ENCODE peak calls at places on chromosomes 16 and 17, in eight cellular contexts. N, D, R, L, G, K, V and Z are unnamed samples.

GRCh38 chr16:19344224-19344801 is 58.8 kb downstream of the CLEC19A start:
- DNase-seq in N (no peak), D (no peak), G (no peak), R (no peak), L (no peak), K (no peak), V (no peak), Z (no peak)

GRCh38 chr16:23509763-23510153 is 536 bp downstream of the GGA2 start:
- DNase-seq in D (peak; percentile 7), R (no peak), V (peak; percentile 36), N (peak; percentile 30), K (peak; percentile 48), G (no peak), L (peak; percentile 45), Z (no peak)

GRCh38 chr16:86300746-86301480 is 209.4 kb upstream of the FOXF1 start:
- DNase-seq in N (no peak), R (no peak), K (no peak), V (no peak), G (peak; percentile 37), L (no peak), D (no peak), Z (no peak)

GRCh38 chr16:51849715-51850114 is 697.2 kb downstream of the TOX3 start:
- DNase-seq in G (no peak), R (no peak), K (peak; percentile 52), D (no peak), L (no peak), V (no peak), N (no peak), Z (no peak)

GRCh38 chr16:79721186-79721745 is 120.7 kb upstream of the MAF start:
- DNase-seq in N (no peak), V (peak; percentile 49), R (no peak), D (no peak), L (no peak), G (no peak), K (no peak), Z (no peak)

GRCh38 chr16:7113949-7114348 is 218.7 kb upstream of the RBFOX1 start:
- DNase-seq in V (no peak), R (no peak), G (no peak), K (no peak), L (no peak), D (no peak), N (no peak), Z (no peak)

GRCh38 chr17:57985675-57985974 is 2.4 kb downstream of the VEZF1 start:
- DNase-seq in K (peak; percentile 73), G (no peak), D (no peak), R (no peak), L (no peak), V (no peak), N (no peak), Z (no peak)

GRCh38 chr16:57957396-57958392 is 13.2 kb downstream of the CNGB1 start:
- DNase-seq in N (no peak), K (no peak), G (no peak), D (no peak), V (no peak), R (no peak), L (no peak), Z (no peak)

GRCh38 chr17:58630883-58631522 is 60.8 kb downstream of the TEX14 start:
- DNase-seq in V (peak; percentile 53), N (peak; percentile 52), D (no peak), L (no peak), G (no peak), K (no peak), R (no peak), Z (no peak)

GRCh38 chr17:10657866-10658265 is 757 bp upstream of the MYH3 start:
- DNase-seq in V (no peak), G (no peak), N (no peak), L (no peak), K (no peak), D (no peak), R (no peak), Z (no peak)